ENCODE peak calls at places on chromosome 2, in nine cellular contexts. Y is SK-N-MC, F is HepG2, Z is astrocyte, G is GM23248, W is kidney, R is NT2/D1, X is mammary epithelial cell, Q is neural progenitor cell. K is an unnamed sample.

GRCh38 chr2:31282634-31283033 is 48.7 kb downstream of the EHD3 start:
- DNase-seq in Y (no peak), F (no peak), Z (no peak), G (no peak), W (no peak), R (no peak), X (no peak), Q (no peak), K (no peak)

GRCh38 chr2:96816836-96817702 is 1.0 kb downstream of the CNNM3 start:
- DNase-seq in Y (no peak), F (peak), Z (peak), G (peak), W (peak), R (no peak), X (peak), Q (peak), K (peak)

GRCh38 chr2:191899442-191899841 is 52.6 kb upstream of the CAVIN2 start:
- DNase-seq in Y (no peak), F (no peak), Z (peak), G (peak), W (no peak), R (no peak), X (peak), Q (no peak), K (no peak)

GRCh38 chr2:97754690-97755346 is 41.4 kb downstream of the ZAP70 start:
- DNase-seq in Y (no peak), F (no peak), Z (no peak), G (no peak), W (no peak), R (no peak), X (peak), Q (no peak), K (no peak)

GRCh38 chr2:172281648-172282576 is 145.5 kb upstream of the ITGA6 start:
- DNase-seq in Y (no peak), F (no peak), Z (peak), G (peak), W (no peak), R (no peak), X (peak), Q (no peak), K (no peak)

GRCh38 chr2:23564618-23564967 is 179.6 kb downstream of the KLHL29 start:
- DNase-seq in Y (no peak), F (no peak), Z (peak), G (peak), W (no peak), R (no peak), X (peak), Q (no peak), K (no peak)

GRCh38 chr2:43576983-43577892 is 18.6 kb downstream of the THADA start:
- DNase-seq in Y (no peak), F (peak), Z (peak), G (peak), W (no peak), R (no peak), X (peak), Q (peak), K (no peak)

GRCh38 chr2:24076849-24077534 is 866 bp upstream of the SF3B6 start:
- DNase-seq in Y (no peak), F (no peak), Z (no peak), G (peak), W (no peak), R (no peak), X (no peak), Q (peak), K (no peak)

GRCh38 chr2:138711812-138712211 is 68.4 kb downstream of the NXPH2 start:
- DNase-seq in Y (no peak), F (no peak), Z (no peak), G (peak), W (no peak), R (no peak), X (no peak), Q (no peak), K (no peak)

GRCh38 chr2:197345846-197346370 is 35.3 kb upstream of the ANKRD44 start:
- DNase-seq in Y (no peak), F (no peak), Z (no peak), G (peak), W (no peak), R (no peak), X (no peak), Q (no peak), K (peak)

GRCh38 chr2:40093036-40093673 is 314.1 kb upstream of the THUMPD2 start:
- DNase-seq in Y (no peak), F (no peak), Z (peak), G (peak), W (no peak), R (no peak), X (no peak), Q (peak), K (no peak)

GRCh38 chr2:156147594-156148330 is 184.8 kb downstream of the NR4A2 start:
- DNase-seq in Y (no peak), F (no peak), Z (peak), G (peak), W (no peak), R (no peak), X (peak), Q (no peak), K (no peak)

DNA sequence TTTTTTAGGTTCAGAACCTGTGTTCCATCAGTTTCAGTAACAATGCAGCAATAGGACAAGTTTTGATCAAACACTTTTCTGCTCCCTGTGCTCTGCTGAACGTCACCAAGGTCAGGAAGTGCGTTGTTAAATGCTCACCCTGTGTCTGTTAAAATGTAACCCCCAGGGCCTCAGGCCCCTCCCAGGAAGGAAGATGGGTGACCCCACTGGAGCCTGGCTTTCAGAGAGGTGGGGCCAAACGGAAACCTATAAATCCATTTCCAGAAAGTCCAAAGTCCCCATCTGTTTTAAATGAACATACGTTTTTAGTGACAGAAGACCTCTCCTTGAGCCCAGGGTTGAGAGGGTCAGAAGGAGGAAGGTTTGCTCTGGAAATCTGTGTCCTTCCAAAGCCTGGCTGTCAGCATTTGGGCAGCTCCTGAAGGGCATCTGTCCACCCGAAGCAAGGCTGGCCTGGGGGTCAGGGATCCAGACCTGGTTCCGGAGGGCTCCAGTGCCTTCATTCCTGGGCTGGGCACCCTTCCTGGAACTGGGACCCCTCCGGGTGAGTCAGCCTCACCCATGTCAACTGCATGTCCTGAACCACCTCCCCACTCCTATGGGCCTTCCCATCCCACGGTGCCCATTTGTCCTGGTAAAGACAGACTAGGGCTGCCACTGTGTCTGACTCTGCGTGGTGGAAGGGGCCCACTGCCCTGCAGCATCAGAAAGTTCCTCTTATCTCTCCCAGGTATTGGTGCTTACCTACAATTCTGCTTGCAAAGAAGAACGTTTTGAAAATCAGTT is 117.4 kb upstream of the COPS8 start:
- DNase-seq in Y (no peak), F (peak), Z (no peak), G (no peak), W (no peak), R (no peak), X (no peak), Q (no peak), K (peak)
- H3K9ac ChIP-seq in Y (no peak), F (peak), Z (no peak), G (no peak), W (no peak), R (no peak), X (no peak), Q (no peak), K (no peak)

DNA sequence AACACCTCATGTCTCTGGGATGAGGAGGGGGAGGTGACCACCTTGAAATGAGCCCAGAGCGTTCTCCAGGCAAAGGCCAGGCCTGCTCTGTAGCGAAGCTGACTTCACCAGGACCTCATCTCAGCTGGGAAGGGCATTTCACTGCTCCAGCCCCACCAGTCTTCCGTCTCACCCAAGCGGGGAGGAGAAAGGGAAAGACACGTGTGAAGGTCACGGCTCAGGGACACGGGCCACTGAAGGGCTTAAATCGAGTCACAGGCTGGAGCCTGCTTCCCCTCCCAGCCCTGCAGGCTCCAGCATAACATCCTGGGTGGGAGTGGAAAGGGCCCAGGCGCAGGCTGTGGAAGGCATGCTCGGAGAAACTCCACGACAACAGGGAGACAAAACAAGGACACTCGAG is 18.1 kb downstream of the THAP4 start:
- DNase-seq in Y (no peak), F (no peak), Z (no peak), G (no peak), W (peak), R (no peak), X (no peak), Q (no peak), K (no peak)
- H3K9ac ChIP-seq in Y (no peak), F (no peak), Z (no peak), G (no peak), W (peak), R (no peak), X (no peak), Q (no peak), K (no peak)

DNA sequence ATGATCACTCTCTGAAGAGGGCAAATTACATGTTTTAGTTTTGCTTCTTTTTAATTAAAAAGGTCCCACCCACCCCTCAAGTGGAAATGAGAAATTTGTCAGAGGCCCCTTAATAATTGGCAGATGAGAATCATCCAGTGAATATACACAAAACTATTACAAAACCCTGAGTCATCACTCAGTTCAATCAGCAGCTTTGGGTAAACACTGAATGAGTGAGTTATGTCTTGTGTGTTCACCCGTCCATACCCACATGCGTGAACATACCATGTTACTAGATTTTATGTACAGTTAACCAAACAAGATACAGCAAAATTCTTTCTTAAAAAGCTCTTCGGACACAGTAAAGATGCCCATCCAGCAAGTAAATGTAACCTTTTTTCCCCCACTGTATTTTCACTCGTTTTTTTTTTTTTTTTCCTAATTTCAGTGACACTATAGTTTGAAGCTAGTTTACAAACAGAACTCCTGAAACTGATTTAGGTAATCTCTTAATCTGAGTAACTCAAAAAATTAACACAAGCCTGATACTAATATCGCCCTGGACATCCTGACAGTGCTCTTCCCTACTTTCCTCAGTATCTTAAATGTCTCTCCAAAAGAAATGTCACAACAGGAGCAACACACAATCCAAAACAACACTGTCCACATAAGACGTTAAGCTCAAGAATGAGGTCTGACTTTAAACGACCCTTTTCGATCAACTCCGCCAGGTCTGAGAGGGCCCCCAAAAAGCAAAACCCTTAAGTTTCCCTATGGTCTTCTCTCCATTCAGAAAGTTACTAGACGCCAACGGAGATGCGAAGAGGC is 1.3 kb downstream of the PSME4 start:
- DNase-seq in Y (no peak), F (peak), Z (peak), G (peak), W (no peak), R (no peak), X (peak), Q (no peak), K (no peak)
- H3K9ac ChIP-seq in Y (peak), F (peak), Z (peak), G (peak), W (peak), R (peak), X (peak), Q (peak), K (peak)

GRCh38 chr2:20619624-20620024 is 31.3 kb downstream of the HS1BP3 start:
- DNase-seq in Y (no peak), F (no peak), Z (no peak), G (no peak), W (peak), R (no peak), X (no peak), Q (no peak), K (peak)

GRCh38 chr2:20617892-20618467 is 32.9 kb downstream of the HS1BP3 start:
- DNase-seq in Y (no peak), F (peak), Z (peak), G (peak), W (peak), R (no peak), X (peak), Q (peak), K (peak)

GRCh38 chr2:20617081-20617575 is 33.8 kb downstream of the HS1BP3 start:
- DNase-seq in Y (no peak), F (no peak), Z (no peak), G (no peak), W (peak), R (no peak), X (no peak), Q (peak), K (peak)

GRCh38 chr2:20618886-20619521 is 31.9 kb downstream of the HS1BP3 start:
- DNase-seq in Y (no peak), F (no peak), Z (no peak), G (no peak), W (peak), R (no peak), X (no peak), Q (no peak), K (peak)

GRCh38 chr2:20618468-20618885 is 32.4 kb downstream of the HS1BP3 start:
- DNase-seq in Y (no peak), F (no peak), Z (no peak), G (peak), W (no peak), R (no peak), X (no peak), Q (no peak), K (no peak)
- H3K9ac ChIP-seq in Y (no peak), F (peak), Z (peak), G (peak), W (no peak), R (no peak), X (no peak), Q (no peak), K (no peak)

K was measured in endodermal cell.